ENCODE peak calls at places on chromosomes 12 and 14, in five cellular contexts. C is thyroid gland, N is ovary, D is stomach, T is mucosa of descending colon. U is an unnamed sample.

GRCh38 chr12:65532744-65533143 is 254.3 kb downstream of the MSRB3 start:
- DNase-seq in C (no peak), N (no peak), D (no peak), T (no peak), U (no peak)

GRCh38 chr12:75892779-75893408 is 138.7 kb downstream of the PHLDA1 start:
- DNase-seq in C (no peak), N (no peak), D (no peak), T (no peak), U (no peak)

GRCh38 chr12:49014547-49014946 is 4.0 kb downstream of the PRKAG1 start:
- DNase-seq in C (no peak), N (no peak), D (no peak), T (no peak), U (no peak)

GRCh38 chr14:34423445-34423844 is 38.6 kb downstream of the SPTSSA start:
- DNase-seq in C (no peak), N (no peak), D (no peak), T (no peak), U (no peak)

GRCh38 chr12:15644700-15645099 is 144.5 kb downstream of the EPS8 start:
- DNase-seq in C (no peak), N (no peak), D (no peak), T (no peak), U (no peak)

GRCh38 chr14:51821822-51822221 is 38.6 kb upstream of the GNG2 start:
- DNase-seq in C (no peak), N (no peak), D (no peak), T (no peak), U (no peak)

GRCh38 chr12:126139355-126139754 is 1074.1 kb downstream of the AACS start:
- DNase-seq in C (no peak), N (no peak), D (no peak), T (no peak), U (no peak)

GRCh38 chr12:56212360-56212759 is 9.4 kb downstream of the RNF41 start:
- DNase-seq in C (no peak), N (no peak), D (no peak), T (no peak), U (no peak)

GRCh38 chr12:50927356-50927755 is 25.0 kb upstream of the HIGD1C start:
- DNase-seq in C (no peak), N (no peak), D (no peak), T (no peak), U (no peak)

GRCh38 chr12:132018193-132018916 is 68.6 kb downstream of the EP400 start:
- DNase-seq in C (no peak), N (no peak), D (no peak), T (no peak), U (no peak)

GRCh38 chr12:30930238-30931010 is 3.9 kb downstream of the TSPAN11 start:
- DNase-seq in C (peak; percentile 11), N (no peak), D (no peak), T (no peak), U (no peak)

GRCh38 chr12:82326905-82327503 is 31.2 kb downstream of the CCDC59 start:
- DNase-seq in C (no peak), N (no peak), D (no peak), T (no peak), U (no peak)

GRCh38 chr12:6607751-6608591 is 792 bp upstream of the CHD4 start:
- DNase-seq in C (peak; percentile 79), N (peak; percentile 75), D (peak; percentile 74), T (peak; percentile 41), U (no peak)

GRCh38 chr12:79434561-79434960 is 256.2 kb downstream of the PAWR start:
- DNase-seq in C (no peak), N (no peak), D (no peak), T (no peak), U (no peak)

GRCh38 chr14:45177081-45177480 is 41.4 kb downstream of the FANCM start:
- DNase-seq in C (no peak), N (no peak), D (no peak), T (no peak), U (no peak)

GRCh38 chr14:67602995-67603545 is 3.0 kb upstream of the PIGH start:
- DNase-seq in C (peak; percentile 90), N (no peak), D (no peak), T (no peak), U (no peak)

GRCh38 chr14:58755026-58755929 is 117.5 kb downstream of the DACT1 start:
- DNase-seq in C (peak; percentile 40), N (no peak), D (no peak), T (peak; percentile 35), U (no peak)

GRCh38 chr12:30461011-30461670 is 234.5 kb downstream of the IPO8 start:
- DNase-seq in C (peak; percentile 25), N (no peak), D (no peak), T (no peak), U (no peak)

GRCh38 chr14:38197761-38198345 is 9.9 kb upstream of the SSTR1 start:
- DNase-seq in C (no peak), N (no peak), D (no peak), T (no peak), U (no peak)

GRCh38 chr12:51846911-51847829 is 1.3 kb downstream of the FIGNL2 start:
- DNase-seq in C (peak; percentile 55), N (no peak), D (no peak), T (peak; percentile 57), U (no peak)

GRCh38 chr12:83793616-83794015 is 1106.9 kb downstream of the TMTC2 start:
- DNase-seq in C (no peak), N (no peak), D (no peak), T (no peak), U (no peak)

GRCh38 chr12:19432309-19433170 is 6.8 kb upstream of the AEBP2 start:
- DNase-seq in C (no peak), N (no peak), D (no peak), T (no peak), U (no peak)

GRCh38 chr12:119249441-119249840 is 70.7 kb downstream of the HSPB8 start:
- DNase-seq in C (no peak), N (no peak), D (no peak), T (no peak), U (no peak)

GRCh38 chr14:54001189-54001878 is 44.7 kb upstream of the BMP4 start:
- DNase-seq in C (no peak), N (no peak), D (no peak), T (no peak), U (no peak)

GRCh38 chr14:105180598-105181528 is at the start of gene NUDT14:
- DNase-seq in C (peak; percentile 83), N (peak; percentile 66), D (peak; percentile 93), T (peak; percentile 97), U (peak; percentile 69)

GRCh38 chr14:24556756-24557155 is 19.3 kb downstream of the CTSG start:
- DNase-seq in C (peak; percentile 14), N (no peak), D (no peak), T (no peak), U (no peak)

GRCh38 chr12:57475271-57476161 is 4.2 kb downstream of the ARHGAP9 start:
- DNase-seq in C (peak; percentile 28), N (no peak), D (no peak), T (peak; percentile 62), U (peak; percentile 41)

GRCh38 chr14:45135181-45135580 is 549 bp upstream of the FANCM start:
- DNase-seq in C (no peak), N (no peak), D (no peak), T (no peak), U (no peak)

GRCh38 chr14:97832734-97833133 is 1035.6 kb downstream of the VRK1 start:
- DNase-seq in C (no peak), N (no peak), D (no peak), T (no peak), U (no peak)

GRCh38 chr14:91752956-91753355 is 21.1 kb upstream of the CATSPERB start:
- DNase-seq in C (peak; percentile 19), N (no peak), D (no peak), T (no peak), U (no peak)

GRCh38 chr12:45263587-45263986 is 47.7 kb downstream of the ANO6 start:
- DNase-seq in C (no peak), N (no peak), D (no peak), T (no peak), U (no peak)

GRCh38 chr12:45273717-45274271 is 57.9 kb downstream of the ANO6 start:
- DNase-seq in C (no peak), N (no peak), D (no peak), T (no peak), U (peak; percentile 22)

GRCh38 chr12:45268672-45269406 is 52.9 kb downstream of the ANO6 start:
- DNase-seq in C (peak; percentile 79), N (peak; percentile 74), D (peak; percentile 76), T (peak; percentile 36), U (peak; percentile 80)

GRCh38 chr12:45269407-45269741 is 53.5 kb downstream of the ANO6 start:
- DNase-seq in C (no peak), N (no peak), D (no peak), T (no peak), U (no peak)
- TF ChIP-seq CTCF in C (no peak), N (peak; percentile 0), D (no peak), T (no peak), U (no peak)

GRCh38 chr12:89346741-89347324 is 5.5 kb downstream of the DUSP6 start:
- DNase-seq in C (no peak), N (no peak), D (no peak), T (no peak), U (no peak)
- H3K4me1 ChIP-seq in C (no peaks in the 10 kb centered on the region), N (peaks cover 3% of the 10 kb centered on the region), D (peaks cover 31% of the 10 kb centered on the region), T (peaks cover 17% of the 10 kb centered on the region), U (peaks cover 6% of the 10 kb centered on the region)

GRCh38 chr14:100605706-100606686 is 18.8 kb upstream of the BEGAIN start:
- DNase-seq in C (no peak), N (no peak), D (no peak), T (peak; percentile 9), U (no peak)

GRCh38 chr14:100605230-100605629 is 18.0 kb upstream of the BEGAIN start:
- DNase-seq in C (no peak), N (no peak), D (no peak), T (peak; percentile 10), U (no peak)

GRCh38 chr14:100604126-100604501 is 16.9 kb upstream of the BEGAIN start:
- DNase-seq in C (no peak), N (no peak), D (no peak), T (peak; percentile 13), U (no peak)

GRCh38 chr14:100603341-100604125 is 16.3 kb upstream of the BEGAIN start:
- DNase-seq in C (no peak), N (no peak), D (no peak), T (peak; percentile 18), U (no peak)

DNA sequence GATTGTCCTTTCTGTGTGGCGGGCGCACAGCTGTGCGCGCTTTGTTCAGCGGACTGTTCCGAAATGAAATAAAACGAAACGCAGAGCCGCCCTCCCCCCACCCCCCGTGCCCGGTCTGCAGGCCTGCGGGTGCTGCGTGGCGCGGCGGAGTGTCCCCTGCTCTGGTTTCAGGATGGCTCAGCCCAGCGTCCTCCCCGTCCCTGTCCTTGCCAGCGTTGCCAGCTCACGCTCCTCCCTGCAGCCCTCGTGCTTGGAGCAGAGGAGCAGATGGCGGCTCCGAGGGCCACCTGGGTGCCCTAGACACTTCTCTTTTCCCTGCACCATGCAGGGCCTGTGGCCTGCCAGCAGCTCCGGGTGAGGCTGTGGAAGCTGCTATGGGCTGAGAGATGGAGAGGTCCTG is 17.5 kb upstream of the BEGAIN start:
- DNase-seq in C (no peak), N (no peak), D (no peak), T (no peak), U (no peak)
- TF ChIP-seq CTCF in C (no peak), N (no peak), D (no peak), T (no peak), U (no peak)

DNA sequence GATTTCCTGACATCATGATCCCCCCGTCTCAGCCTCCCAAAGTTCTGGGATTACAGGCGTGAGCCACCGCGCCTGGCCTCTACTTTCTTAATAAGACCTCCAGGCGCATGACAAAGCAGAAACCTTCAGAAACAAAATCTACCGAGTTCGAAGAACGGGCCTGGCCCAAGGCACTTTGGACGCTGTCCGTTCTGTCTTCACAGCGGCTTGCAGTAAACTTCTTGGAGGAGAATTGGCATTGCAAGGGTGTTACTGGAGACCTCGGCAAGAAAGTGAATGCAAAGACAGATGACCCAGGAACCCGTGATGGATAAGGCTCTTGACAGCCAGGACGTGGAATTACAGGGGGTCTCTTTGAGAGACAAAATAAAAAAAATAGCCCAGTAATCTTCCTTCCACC is 83.1 kb upstream of the TBX3 start:
- DNase-seq in C (no peak), N (no peak), D (no peak), T (no peak), U (no peak)
- H3K4me1 ChIP-seq in C (no peaks in the 10 kb centered on the region), N (no peaks in the 10 kb centered on the region), D (no peaks in the 10 kb centered on the region), T (no peaks in the 10 kb centered on the region), U (no peaks in the 10 kb centered on the region)

U was measured in psoas muscle.